ENCODE peak calls at places on chromosomes 3 and 15, in ten cellular contexts. G, Q, K, O, J, H, A, Z, I and R are unnamed samples.

GRCh38 chr3:44237665-44238064 is 4.0 kb upstream of the TOPAZ1 start:
- DNase-seq in G (no peak), Q (no peak), K (no peak), O (no peak), J (no peak), H (no peak), A (no peak), Z (no peak), I (no peak), R (no peak)

GRCh38 chr3:170425491-170426239 is 7.0 kb downstream of the CLDN11 start:
- DNase-seq in G (no peak), Q (no peak), K (no peak), O (no peak), J (no peak), H (no peak), A (no peak), Z (no peak), I (no peak), R (no peak)

GRCh38 chr3:37402351-37402750 is 228.0 kb upstream of the LRRFIP2 start:
- DNase-seq in G (no peak), Q (no peak), K (no peak), O (no peak), J (no peak), H (no peak), A (no peak), Z (no peak), I (no peak), R (no peak)

GRCh38 chr15:42457445-42458442 is 33.2 kb downstream of the ZNF106 start:
- DNase-seq in G (no peak), Q (no peak), K (peak), O (no peak), J (no peak), H (no peak), A (no peak), Z (no peak), I (peak), R (peak)

GRCh38 chr3:110174908-110175307 is 837.6 kb upstream of the DPPA4 start:
- DNase-seq in G (no peak), Q (no peak), K (peak), O (no peak), J (no peak), H (no peak), A (no peak), Z (no peak), I (no peak), R (no peak)

GRCh38 chr3:59709702-59710555 is 660.1 kb upstream of the CFAP20DC start:
- DNase-seq in G (no peak), Q (no peak), K (no peak), O (no peak), J (no peak), H (no peak), A (no peak), Z (no peak), I (peak), R (peak)

GRCh38 chr3:172218350-172219323 is 179.3 kb downstream of the FNDC3B start:
- DNase-seq in G (no peak), Q (no peak), K (peak), O (no peak), J (peak), H (no peak), A (no peak), Z (no peak), I (no peak), R (no peak)

GRCh38 chr3:70531838-70532489 is 219.5 kb upstream of the MDFIC2 start:
- DNase-seq in G (no peak), Q (no peak), K (no peak), O (no peak), J (no peak), H (no peak), A (no peak), Z (no peak), I (no peak), R (no peak)

GRCh38 chr3:158916111-158916510 is 114.3 kb downstream of the MFSD1 start:
- DNase-seq in G (no peak), Q (no peak), K (no peak), O (no peak), J (no peak), H (no peak), A (no peak), Z (no peak), I (no peak), R (no peak)

GRCh38 chr3:197317250-197317963 is 19.0 kb upstream of the DLG1 start:
- DNase-seq in G (peak), Q (no peak), K (peak), O (no peak), J (no peak), H (no peak), A (no peak), Z (no peak), I (no peak), R (no peak)

GRCh38 chr3:101351834-101352233 is 31.5 kb upstream of the IMPG2 start:
- DNase-seq in G (no peak), Q (no peak), K (no peak), O (no peak), J (no peak), H (no peak), A (no peak), Z (no peak), I (no peak), R (no peak)

GRCh38 chr3:159832024-159832423 is 156.6 kb upstream of the IL12A start:
- DNase-seq in G (no peak), Q (no peak), K (no peak), O (no peak), J (no peak), H (no peak), A (peak), Z (no peak), I (no peak), R (no peak)

GRCh38 chr3:78606756-78607155 is 1161.0 kb downstream of the ROBO1 start:
- DNase-seq in G (no peak), Q (no peak), K (no peak), O (no peak), J (no peak), H (no peak), A (no peak), Z (no peak), I (no peak), R (no peak)

GRCh38 chr15:74349241-74349766 is 18.1 kb downstream of the CYP11A1 start:
- DNase-seq in G (no peak), Q (no peak), K (no peak), O (no peak), J (no peak), H (no peak), A (no peak), Z (no peak), I (no peak), R (no peak)

GRCh38 chr3:186440850-186441249 is 78.8 kb upstream of the DGKG start:
- DNase-seq in G (no peak), Q (peak), K (no peak), O (no peak), J (no peak), H (no peak), A (no peak), Z (no peak), I (no peak), R (no peak)

GRCh38 chr3:14914777-14915113 is 32.6 kb upstream of the NR2C2 start:
- DNase-seq in G (no peak), Q (no peak), K (no peak), O (no peak), J (no peak), H (peak), A (no peak), Z (no peak), I (no peak), R (no peak)

GRCh38 chr3:129009266-129009665 is 8.2 kb downstream of the EFCC1 start:
- DNase-seq in G (no peak), Q (no peak), K (no peak), O (no peak), J (no peak), H (no peak), A (no peak), Z (no peak), I (no peak), R (no peak)

GRCh38 chr3:195196266-195196665 is 74.7 kb downstream of the XXYLT1 start:
- DNase-seq in G (no peak), Q (no peak), K (peak), O (no peak), J (no peak), H (no peak), A (no peak), Z (no peak), I (no peak), R (peak)

GRCh38 chr3:134339331-134339730 is 34.9 kb downstream of the AMOTL2 start:
- DNase-seq in G (no peak), Q (no peak), K (no peak), O (no peak), J (no peak), H (no peak), A (no peak), Z (no peak), I (no peak), R (peak)

GRCh38 chr3:178404966-178405365 is 131.3 kb upstream of the KCNMB2 start:
- DNase-seq in G (no peak), Q (no peak), K (peak), O (no peak), J (no peak), H (no peak), A (no peak), Z (no peak), I (no peak), R (no peak)

GRCh38 chr15:90160781-90161727 is 40.1 kb upstream of the SEMA4B start:
- DNase-seq in G (no peak), Q (no peak), K (no peak), O (no peak), J (peak), H (peak), A (no peak), Z (no peak), I (no peak), R (no peak)

GRCh38 chr15:64141798-64142512 is 9.6 kb upstream of the SNX22 start:
- DNase-seq in G (no peak), Q (no peak), K (no peak), O (no peak), J (no peak), H (no peak), A (no peak), Z (no peak), I (no peak), R (peak)

GRCh38 chr15:50148362-50148963 is 29.4 kb upstream of the ATP8B4 start:
- DNase-seq in G (peak), Q (no peak), K (peak), O (no peak), J (peak), H (peak), A (no peak), Z (no peak), I (no peak), R (no peak)

GRCh38 chr3:178140491-178140890 is 395.7 kb upstream of the KCNMB2 start:
- DNase-seq in G (peak), Q (no peak), K (peak), O (no peak), J (no peak), H (no peak), A (no peak), Z (no peak), I (no peak), R (no peak)

GRCh38 chr3:76024640-76025039 is 239.3 kb upstream of the ZNF717 start:
- DNase-seq in G (no peak), Q (no peak), K (peak), O (no peak), J (peak), H (no peak), A (no peak), Z (no peak), I (no peak), R (no peak)

GRCh38 chr3:40333416-40333815 is 23.9 kb downstream of the EIF1B start:
- DNase-seq in G (no peak), Q (no peak), K (no peak), O (no peak), J (no peak), H (no peak), A (no peak), Z (no peak), I (peak), R (no peak)

GRCh38 chr15:95550702-95551101 is 779.8 kb upstream of the NR2F2 start:
- DNase-seq in G (no peak), Q (no peak), K (no peak), O (no peak), J (no peak), H (no peak), A (no peak), Z (no peak), I (no peak), R (no peak)

GRCh38 chr15:72919936-72920455 is 132.3 kb upstream of the NEO1 start:
- DNase-seq in G (no peak), Q (no peak), K (peak), O (no peak), J (no peak), H (no peak), A (no peak), Z (no peak), I (no peak), R (no peak)

GRCh38 chr3:159711560-159712333 is 276.9 kb upstream of the IL12A start:
- DNase-seq in G (no peak), Q (no peak), K (peak), O (no peak), J (no peak), H (no peak), A (no peak), Z (no peak), I (no peak), R (peak)

GRCh38 chr3:54146383-54147239 is 24.3 kb downstream of the CACNA2D3 start:
- DNase-seq in G (peak), Q (no peak), K (peak), O (no peak), J (peak), H (peak), A (no peak), Z (no peak), I (peak), R (no peak)